ENCODE peak calls at places on chromosomes 1 and 21, in ten cellular contexts. O, C, T, W, R, M, G, H, B and P are unnamed samples.

GRCh38 chr1:82269466-82269865 is 468.7 kb downstream of the ADGRL2 start:
- DNase-seq in O (no peak), C (no peak), T (peak; percentile 1), W (no peak), R (no peak), M (no peak), G (no peak), H (no peak), B (no peak), P (no peak)

GRCh38 chr1:182658055-182658454 is 26.3 kb downstream of the RGS8 start:
- DNase-seq in O (no peak), C (no peak), T (no peak), W (no peak), R (no peak), M (no peak), G (peak; percentile 45), H (no peak), B (no peak), P (no peak)

GRCh38 chr1:204094262-204095247 is 21.6 kb downstream of the SOX13 start:
- DNase-seq in O (no peak), C (no peak), T (no peak), W (no peak), R (no peak), M (peak; percentile 86), G (peak; percentile 22), H (no peak), B (no peak), P (no peak)

GRCh38 chr1:110292327-110292741 is 46.8 kb upstream of the RBM15 start:
- DNase-seq in O (no peak), C (no peak), T (no peak), W (no peak), R (no peak), M (no peak), G (no peak), H (no peak), B (no peak), P (no peak)

GRCh38 chr1:200351826-200352549 is 57.8 kb downstream of the ZNF281 start:
- DNase-seq in O (no peak), C (peak; percentile 35), T (peak; percentile 54), W (no peak), R (no peak), M (no peak), G (no peak), H (peak; percentile 41), B (peak; percentile 37), P (no peak)

GRCh38 chr1:68473060-68473459 is 23.3 kb upstream of the RPE65 start:
- DNase-seq in O (no peak), C (no peak), T (no peak), W (no peak), R (no peak), M (no peak), G (no peak), H (no peak), B (no peak), P (no peak)

GRCh38 chr1:3712573-3713535 is 39.4 kb upstream of the CCDC27 start:
- DNase-seq in O (no peak), C (no peak), T (no peak), W (peak; percentile 83), R (no peak), M (no peak), G (no peak), H (no peak), B (no peak), P (peak; percentile 82)

GRCh38 chr1:227745568-227745967 is 10.3 kb downstream of the SNAP47 start:
- DNase-seq in O (no peak), C (no peak), T (no peak), W (no peak), R (no peak), M (no peak), G (no peak), H (no peak), B (no peak), P (no peak)

GRCh38 chr21:44643911-44644310 is 2.3 kb upstream of the KRTAP10-11 start:
- DNase-seq in O (no peak), C (no peak), T (no peak), W (no peak), R (no peak), M (no peak), G (no peak), H (no peak), B (no peak), P (no peak)

GRCh38 chr1:204357551-204357950 is 2.2 kb downstream of the PLEKHA6 start:
- DNase-seq in O (no peak), C (no peak), T (no peak), W (peak; percentile 40), R (no peak), M (no peak), G (no peak), H (no peak), B (no peak), P (peak; percentile 28)

GRCh38 chr1:64231153-64231552 is 27.7 kb downstream of the UBE2U start:
- DNase-seq in O (no peak), C (no peak), T (no peak), W (no peak), R (no peak), M (no peak), G (peak; percentile 11), H (no peak), B (no peak), P (no peak)

GRCh38 chr1:177355575-177355974 is 184.8 kb downstream of the BRINP2 start:
- DNase-seq in O (no peak), C (peak; percentile 11), T (peak; percentile 19), W (no peak), R (no peak), M (peak; percentile 50), G (no peak), H (no peak), B (no peak), P (peak; percentile 4)

GRCh38 chr21:28423521-28423920 is 569.2 kb downstream of the LTN1 start:
- DNase-seq in O (no peak), C (no peak), T (no peak), W (no peak), R (no peak), M (no peak), G (no peak), H (no peak), B (no peak), P (no peak)

GRCh38 chr1:76799700-76800099 is 67.6 kb upstream of the ST6GALNAC5 start:
- DNase-seq in O (no peak), C (no peak), T (no peak), W (no peak), R (no peak), M (no peak), G (peak; percentile 89), H (no peak), B (no peak), P (no peak)

GRCh38 chr1:15501208-15502032 is 22.6 kb downstream of the CASP9 start:
- DNase-seq in O (no peak), C (peak; percentile 78), T (no peak), W (no peak), R (no peak), M (peak; percentile 83), G (peak; percentile 65), H (peak; percentile 77), B (peak; percentile 79), P (no peak)

GRCh38 chr1:12029720-12030339 is 10.5 kb downstream of the MIIP start:
- DNase-seq in O (no peak), C (no peak), T (no peak), W (no peak), R (no peak), M (no peak), G (no peak), H (no peak), B (no peak), P (no peak)

GRCh38 chr1:88462481-88463261 is 221.4 kb upstream of the PKN2 start:
- DNase-seq in O (no peak), C (no peak), T (no peak), W (peak; percentile 61), R (peak; percentile 49), M (peak; percentile 87), G (no peak), H (no peak), B (no peak), P (peak; percentile 65)

GRCh38 chr1:33866286-33866685 is 2.4 kb downstream of the HMGB4 start:
- DNase-seq in O (no peak), C (no peak), T (no peak), W (no peak), R (no peak), M (no peak), G (no peak), H (no peak), B (no peak), P (no peak)

GRCh38 chr1:26278835-26279597 is 870 bp upstream of the SH3BGRL3 start:
- DNase-seq in O (no peak), C (no peak), T (no peak), W (no peak), R (no peak), M (peak; percentile 24), G (no peak), H (no peak), B (peak; percentile 15), P (no peak)

GRCh38 chr21:36479415-36480402 is at the start of gene CLDN14:
- DNase-seq in O (no peak), C (no peak), T (no peak), W (no peak), R (no peak), M (no peak), G (no peak), H (no peak), B (no peak), P (no peak)

GRCh38 chr1:50973875-50974617 is 4.0 kb downstream of the CDKN2C start:
- DNase-seq in O (no peak), C (no peak), T (no peak), W (no peak), R (no peak), M (peak; percentile 60), G (no peak), H (no peak), B (no peak), P (no peak)

GRCh38 chr1:6820899-6821298 is 35.6 kb downstream of the CAMTA1 start:
- DNase-seq in O (no peak), C (no peak), T (no peak), W (no peak), R (no peak), M (no peak), G (no peak), H (no peak), B (no peak), P (no peak)

GRCh38 chr1:226649244-226649643 is 89.8 kb downstream of the ITPKB start:
- DNase-seq in O (no peak), C (no peak), T (no peak), W (no peak), R (no peak), M (no peak), G (no peak), H (no peak), B (no peak), P (no peak)

GRCh38 chr1:228211091-228211870 is 3.4 kb downstream of the OBSCN start:
- DNase-seq in O (no peak), C (no peak), T (no peak), W (peak; percentile 65), R (no peak), M (no peak), G (no peak), H (peak; percentile 13), B (peak; percentile 44), P (peak; percentile 15)

GRCh38 chr1:20282544-20282943 is 8.1 kb upstream of the VWA5B1 start:
- DNase-seq in O (no peak), C (no peak), T (no peak), W (no peak), R (no peak), M (no peak), G (no peak), H (no peak), B (no peak), P (no peak)

GRCh38 chr1:44501022-44501910 is 96.2 kb downstream of the RNF220 start:
- DNase-seq in O (no peak), C (no peak), T (no peak), W (peak; percentile 67), R (no peak), M (peak; percentile 73), G (no peak), H (no peak), B (no peak), P (peak; percentile 62)

GRCh38 chr1:177585492-177586220 is 384.2 kb downstream of the SEC16B start:
- DNase-seq in O (no peak), C (no peak), T (no peak), W (no peak), R (no peak), M (no peak), G (no peak), H (no peak), B (peak; percentile 6), P (no peak)

GRCh38 chr1:181208076-181208475 is 119.6 kb downstream of the IER5 start:
- DNase-seq in O (no peak), C (no peak), T (no peak), W (no peak), R (no peak), M (no peak), G (no peak), H (no peak), B (no peak), P (no peak)